ENCODE peak calls at places on chromosomes 7 and 10, in six cellular contexts. Y, M, E, O, W and V are unnamed samples.

GRCh38 chr7:1537631-1538412 is 7.3 kb downstream of the MAFK start:
- DNase-seq in Y (peak; percentile 97), M (peak; percentile 95), E (peak; percentile 99), O (peak; percentile 74), W (no peak), V (no peak)

GRCh38 chr10:63146503-63146902 is 13.4 kb downstream of the NRBF2 start:
- DNase-seq in Y (no peak), M (no peak), E (no peak), O (no peak), W (no peak), V (no peak)

GRCh38 chr10:69391158-69391557 is 25.6 kb downstream of the TACR2 start:
- DNase-seq in Y (no peak), M (no peak), E (no peak), O (no peak), W (no peak), V (no peak)

GRCh38 chr7:55100172-55100961 is 81.5 kb downstream of the EGFR start:
- DNase-seq in Y (peak; percentile 79), M (no peak), E (peak; percentile 55), O (no peak), W (no peak), V (peak; percentile 49)

GRCh38 chr10:122362621-122363020 is 11.9 kb upstream of the PLEKHA1 start:
- DNase-seq in Y (no peak), M (no peak), E (no peak), O (no peak), W (no peak), V (peak; percentile 63)

GRCh38 chr7:32495298-32496051 is at the start of gene AVL9:
- DNase-seq in Y (peak; percentile 100), M (peak; percentile 99), E (peak; percentile 97), O (peak; percentile 99), W (peak; percentile 100), V (peak; percentile 97)

GRCh38 chr10:1204434-1205326 is 148.5 kb downstream of the WDR37 start:
- DNase-seq in Y (peak; percentile 57), M (no peak), E (no peak), O (peak; percentile 25), W (no peak), V (no peak)

GRCh38 chr7:4084271-4084670 is 597.8 kb upstream of the FOXK1 start:
- DNase-seq in Y (no peak), M (no peak), E (no peak), O (no peak), W (no peak), V (no peak)

GRCh38 chr10:128113026-128113425 is 13.2 kb downstream of the MKI67 start:
- DNase-seq in Y (no peak), M (no peak), E (no peak), O (no peak), W (no peak), V (no peak)

GRCh38 chr10:97024181-97025073 is 161.3 kb downstream of the SLIT1 start:
- DNase-seq in Y (peak; percentile 68), M (peak; percentile 61), E (peak; percentile 52), O (peak; percentile 53), W (peak; percentile 26), V (peak; percentile 83)

GRCh38 chr7:27873006-27873295 is 133.0 kb downstream of the TAX1BP1 start:
- DNase-seq in Y (no peak), M (no peak), E (no peak), O (no peak), W (no peak), V (no peak)

GRCh38 chr7:25262586-25262985 is 34.3 kb upstream of the NPVF start:
- DNase-seq in Y (no peak), M (no peak), E (no peak), O (no peak), W (no peak), V (no peak)

GRCh38 chr10:93281367-93281720 is 200.8 kb downstream of the MYOF start:
- DNase-seq in Y (no peak), M (no peak), E (no peak), O (no peak), W (no peak), V (no peak)

GRCh38 chr7:116859323-116859722 is 3.1 kb upstream of the CAPZA2 start:
- DNase-seq in Y (no peak), M (no peak), E (no peak), O (no peak), W (peak; percentile 72), V (peak; percentile 78)

GRCh38 chr7:138097064-138097741 is 20.9 kb downstream of the AKR1D1 start:
- DNase-seq in Y (no peak), M (peak; percentile 22), E (no peak), O (no peak), W (peak; percentile 52), V (peak; percentile 51)

GRCh38 chr7:18429547-18429946 is 66.0 kb upstream of the HDAC9 start:
- DNase-seq in Y (no peak), M (no peak), E (no peak), O (no peak), W (no peak), V (peak; percentile 13)

GRCh38 chr7:142866361-142867096 is 11.7 kb downstream of the EPHB6 start:
- DNase-seq in Y (no peak), M (peak; percentile 35), E (peak; percentile 42), O (no peak), W (no peak), V (no peak)

GRCh38 chr10:14396441-14397048 is 65.8 kb upstream of the FRMD4A start:
- DNase-seq in Y (no peak), M (no peak), E (no peak), O (no peak), W (no peak), V (no peak)

GRCh38 chr10:94487575-94487974 is 58.0 kb upstream of the HELLS start:
- DNase-seq in Y (no peak), M (no peak), E (no peak), O (no peak), W (no peak), V (no peak)

GRCh38 chr10:69883256-69883655 is 81.5 kb downstream of the COL13A1 start:
- DNase-seq in Y (no peak), M (no peak), E (no peak), O (no peak), W (no peak), V (peak; percentile 68)

GRCh38 chr10:88557659-88558058 is 25.5 kb downstream of the RNLS start:
- DNase-seq in Y (no peak), M (no peak), E (no peak), O (no peak), W (no peak), V (peak; percentile 47)

GRCh38 chr10:92591550-92592140 is 1.3 kb upstream of the KIF11 start:
- DNase-seq in Y (peak; percentile 97), M (peak; percentile 89), E (peak; percentile 89), O (peak; percentile 95), W (peak; percentile 98), V (peak; percentile 98)

GRCh38 chr10:77637474-77637985 is at the start of gene KCNMA1:
- DNase-seq in Y (peak; percentile 66), M (peak; percentile 41), E (no peak), O (peak; percentile 62), W (no peak), V (peak; percentile 37)

GRCh38 chr7:99224263-99224947 is 16.5 kb upstream of the KPNA7 start:
- DNase-seq in Y (no peak), M (peak; percentile 33), E (no peak), O (peak; percentile 54), W (peak; percentile 66), V (peak; percentile 97)

GRCh38 chr7:109003742-109004141 is 434.1 kb downstream of the DNAJB9 start:
- DNase-seq in Y (no peak), M (no peak), E (no peak), O (no peak), W (peak; percentile 23), V (peak; percentile 52)

GRCh38 chr10:31133251-31133627 is 101.6 kb upstream of the ZNF438 start:
- DNase-seq in Y (no peak), M (no peak), E (peak; percentile 23), O (no peak), W (no peak), V (no peak)

GRCh38 chr7:131105803-131106680 is 221.6 kb upstream of the MKLN1 start:
- DNase-seq in Y (peak; percentile 96), M (peak; percentile 81), E (peak; percentile 83), O (peak; percentile 89), W (peak; percentile 82), V (peak; percentile 70)

GRCh38 chr7:26365897-26366267 is 74.2 kb downstream of the SNX10 start:
- DNase-seq in Y (no peak), M (no peak), E (no peak), O (no peak), W (no peak), V (no peak)

GRCh38 chr7:130393095-130393494 is 12.8 kb downstream of the CPA1 start:
- DNase-seq in Y (no peak), M (peak; percentile 56), E (peak; percentile 67), O (no peak), W (no peak), V (no peak)

GRCh38 chr10:48533951-48534720 is 70.7 kb downstream of the ARHGAP22 start:
- DNase-seq in Y (no peak), M (no peak), E (no peak), O (no peak), W (no peak), V (no peak)

DNA sequence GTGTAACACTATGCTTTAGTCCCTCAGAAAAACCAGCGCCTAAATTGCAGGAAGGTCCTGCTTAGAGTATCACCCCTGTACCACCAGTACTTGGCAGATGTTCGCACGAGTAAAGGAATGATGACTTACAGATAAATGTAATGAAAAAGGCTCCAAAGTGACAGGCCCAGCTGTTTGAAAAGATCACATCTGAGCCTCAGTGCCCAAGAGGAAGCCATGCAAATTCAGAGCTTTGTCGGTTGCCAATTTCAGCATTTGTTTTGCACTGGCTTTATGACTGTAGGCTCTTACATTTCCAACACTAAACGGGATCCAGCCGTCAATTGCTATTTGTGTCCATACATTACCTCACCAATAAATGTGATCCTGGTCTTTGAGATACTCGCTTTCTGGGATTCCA is 60.6 kb upstream of the GAD2 start:
- DNase-seq in Y (no peak), M (no peak), E (no peak), O (no peak), W (no peak), V (no peak)
- TF ChIP-seq CTCF in Y (no peak), M (no peak), E (no peak), O (no peak), W (no peak), V (no peak)

GRCh38 chr7:157692156-157693011 is 355.6 kb downstream of the DNAJB6 start:
- DNase-seq in Y (peak; percentile 61), M (no peak), E (peak; percentile 6), O (peak; percentile 39), W (peak; percentile 60), V (no peak)
- H3K4me3 ChIP-seq in Y (no peak overlapping the region), M (no peak overlapping the region), E (no peak overlapping the region), O (peak overlapping the region; percentile 35), W (no peak overlapping the region), V (no peak overlapping the region)

DNA sequence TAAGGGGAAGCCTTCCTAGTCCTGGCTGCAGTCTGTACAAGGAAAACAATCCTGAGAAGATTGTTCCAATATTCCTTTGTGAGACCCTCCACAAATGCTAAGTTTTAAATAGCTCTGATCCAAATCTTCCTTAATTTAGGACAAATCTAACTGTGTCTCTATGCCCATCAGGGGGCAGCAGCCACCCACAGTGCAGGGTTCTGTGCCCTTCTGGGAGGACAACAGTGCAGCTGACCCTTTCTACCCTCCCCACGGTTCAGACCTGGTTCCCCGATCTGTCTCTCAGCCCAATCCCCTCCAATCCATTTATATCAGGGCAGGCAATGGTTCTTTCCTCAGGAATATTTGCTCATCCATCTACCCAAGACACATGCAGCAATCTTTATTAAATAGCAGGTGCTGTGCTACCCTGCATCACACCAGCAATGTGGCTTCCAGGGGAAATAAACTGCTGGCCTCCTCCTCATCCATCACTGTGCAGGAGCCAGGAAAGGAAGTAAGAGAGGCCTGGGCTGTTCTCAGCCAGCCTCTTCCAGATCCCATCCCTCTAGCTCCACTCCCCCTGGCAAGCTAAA is 4.0 kb upstream of the RBM28 start:
- DNase-seq in Y (no peak), M (peak; percentile 51), E (no peak), O (no peak), W (peak; percentile 82), V (peak; percentile 63)
- TF ChIP-seq CTCF in Y (peak; percentile 45), M (peak; percentile 59), E (no peak), O (peak; percentile 45), W (peak; percentile 89), V (peak; percentile 80)

GRCh38 chr7:152924826-152925411 is 165.4 kb downstream of the ACTR3B start:
- DNase-seq in Y (no peak), M (no peak), E (no peak), O (no peak), W (no peak), V (no peak)
- H3K4me3 ChIP-seq in Y (no peak overlapping the region), M (no peak overlapping the region), E (peak overlapping the region; percentile 30), O (peak overlapping the region; percentile 28), W (no peak overlapping the region), V (no peak overlapping the region)